ENCODE peak calls at places on chromosomes 5 and 9, in five cellular contexts. S is C1 segment of cervical spinal cord, G is mesendoderm, I is AG04450, M is A172. E is an unnamed sample.
A peak's percentile ranks its signal among the peaks of the same experiment; 100 is the strongest.

GRCh38 chr5:150296496-150296895 is 6.2 kb downstream of the ARSI start:
- DNase-seq in S (no peak), G (no peak), I (no peak), M (no peak), E (no peak)

GRCh38 chr9:98085955-98086354 is 29.4 kb downstream of the NANS start:
- DNase-seq in S (no peak), G (peak; percentile 87), I (no peak), M (peak; percentile 47), E (no peak)

GRCh38 chr5:169112016-169112415 is 188.9 kb downstream of the SLIT3 start:
- DNase-seq in S (peak; percentile 5), G (no peak), I (no peak), M (no peak), E (no peak)

GRCh38 chr9:12708562-12709298 is 15.5 kb downstream of the TYRP1 start:
- DNase-seq in S (no peak), G (no peak), I (no peak), M (peak; percentile 75), E (no peak)

GRCh38 chr5:112124788-112125187 is 294.3 kb downstream of the EPB41L4A start:
- DNase-seq in S (no peak), G (no peak), I (no peak), M (no peak), E (no peak)

GRCh38 chr5:143575264-143575663 is 171.8 kb upstream of the NR3C1 start:
- DNase-seq in S (no peak), G (no peak), I (no peak), M (no peak), E (no peak)

GRCh38 chr5:111262815-111263214 is 38.6 kb downstream of the CAMK4 start:
- DNase-seq in S (no peak), G (no peak), I (no peak), M (no peak), E (no peak)

GRCh38 chr5:145762833-145763232 is 72.3 kb downstream of the PRELID2 start:
- DNase-seq in S (no peak), G (no peak), I (no peak), M (no peak), E (no peak)

GRCh38 chr5:36946101-36946500 is 69.5 kb downstream of the NIPBL start:
- DNase-seq in S (no peak), G (no peak), I (no peak), M (no peak), E (no peak)

GRCh38 chr9:33311953-33312352 is 21.6 kb downstream of the NFX1 start:
- DNase-seq in S (no peak), G (no peak), I (no peak), M (no peak), E (no peak)

GRCh38 chr5:2282034-2282690 is 399.4 kb upstream of the IRX4 start:
- DNase-seq in S (no peak), G (no peak), I (no peak), M (no peak), E (no peak)

GRCh38 chr5:10069781-10070313 is 179.8 kb downstream of the ATPSCKMT start:
- DNase-seq in S (no peak), G (no peak), I (no peak), M (no peak), E (no peak)

GRCh38 chr5:126419102-126419501 is 4.1 kb upstream of the GRAMD2B start:
- DNase-seq in S (no peak), G (no peak), I (no peak), M (no peak), E (no peak)

GRCh38 chr9:7432989-7433388 is 366.6 kb downstream of the DMAC1 start:
- DNase-seq in S (no peak), G (no peak), I (no peak), M (no peak), E (no peak)

GRCh38 chr5:94017579-94017978 is 276.2 kb upstream of the POU5F2 start:
- DNase-seq in S (no peak), G (no peak), I (no peak), M (peak; percentile 66), E (no peak)